ENCODE peak calls at places on chromosome 17, in five cellular contexts. D is neuronal stem cell, R is H1, Y is H9, S is trophoblast cell. P is an unnamed sample.
A peak's percentile ranks its signal among the peaks of the same experiment; 100 is the strongest.

GRCh38 chr17:66661857-66662256 is 173.1 kb upstream of the CACNG5 start:
- DNase-seq in S (no peak), Y (no peak), R (no peak), D (no peak), P (no peak)

GRCh38 chr17:76051071-76051467 is 21.2 kb downstream of the SRP68 start:
- DNase-seq in R (no peak), D (no peak), S (peak; percentile 97), Y (no peak), P (no peak)

GRCh38 chr17:29241015-29241963 is 5.4 kb upstream of the CRYBA1 start:
- DNase-seq in D (peak; percentile 63), S (peak; percentile 95), Y (peak; percentile 77), R (peak; percentile 67), P (peak; percentile 97)

GRCh38 chr17:72677108-72677507 is 415.4 kb downstream of the SLC39A11 start:
- DNase-seq in S (no peak), R (no peak), Y (no peak), D (no peak), P (no peak)

GRCh38 chr17:29667969-29668368 is 45.3 kb upstream of the CORO6 start:
- DNase-seq in D (no peak), R (no peak), S (no peak), Y (no peak), P (no peak)

GRCh38 chr17:73494955-73495349 is 149.3 kb downstream of the SDK2 start:
- DNase-seq in Y (no peak), S (no peak), D (no peak), R (no peak), P (no peak)

GRCh38 chr17:81508639-81509047 is 4.0 kb downstream of the ACTG1 start:
- DNase-seq in S (peak; percentile 77), D (no peak), Y (peak; percentile 68), R (no peak), P (no peak)

GRCh38 chr17:48630925-48631692 is 5.0 kb upstream of the HOXB9 start:
- DNase-seq in Y (peak; percentile 38), S (no peak), D (no peak), R (no peak), P (no peak)

GRCh38 chr17:46026815-46027125 is 27.7 kb downstream of the STH start:
- DNase-seq in Y (no peak), S (no peak), D (no peak), R (no peak), P (no peak)
- H3K27ac ChIP-seq in Y (no peak overlapping the region), S (no peak overlapping the region), D (no peak overlapping the region), R (peak overlapping the region; percentile 15), P (no peak overlapping the region)

GRCh38 chr17:63286254-63286653 is 159.9 kb downstream of the CYB561 start:
- DNase-seq in D (no peak), R (no peak), S (no peak), Y (no peak), P (no peak)
- H2BK12ac ChIP-seq in D (no peak overlapping the region), R (no peak overlapping the region), S (no peak overlapping the region), Y (no peak overlapping the region), P (no peak overlapping the region)

GRCh38 chr17:40548982-40549680 is 16.1 kb downstream of the CCR7 start:
- DNase-seq in D (no peak), S (no peak), R (no peak), Y (peak; percentile 23), P (peak; percentile 96)

GRCh38 chr17:40552806-40553693 is 12.2 kb downstream of the CCR7 start:
- DNase-seq in D (no peak), Y (peak; percentile 26), S (no peak), R (no peak), P (no peak)

GRCh38 chr17:40550608-40551007 is 14.7 kb downstream of the CCR7 start:
- DNase-seq in D (no peak), Y (no peak), R (no peak), S (no peak), P (peak; percentile 92)

GRCh38 chr17:40551874-40552768 is 13.2 kb downstream of the CCR7 start:
- DNase-seq in D (no peak), S (no peak), Y (peak; percentile 24), R (no peak), P (peak; percentile 93)

GRCh38 chr17:40551091-40551873 is 14.0 kb downstream of the CCR7 start:
- DNase-seq in S (peak; percentile 36), D (no peak), Y (no peak), R (no peak), P (peak; percentile 98)
- H3K27ac ChIP-seq in S (peak overlapping the region; percentile 78), D (no peak overlapping the region), Y (no peak overlapping the region), R (no peak overlapping the region), P (peak overlapping the region; percentile 97)

GRCh38 chr17:17008998-17009397 is 33.3 kb upstream of the MPRIP start:
- DNase-seq in Y (no peak), R (no peak), S (no peak), D (no peak), P (no peak)
- H2BK12ac ChIP-seq in Y (no peak overlapping the region), R (no peak overlapping the region), S (peak overlapping the region; percentile 5), D (no peak overlapping the region), P (peak overlapping the region; percentile 86)